ENCODE peak calls at places on chromosomes 3 and 15, in five cellular contexts. U is effector CD4-positive, alpha-beta T cell; M is T-helper 1 cell; Z is activated T-helper 1 cell treated with anti-CD3 and anti-CD28 coated beads, Interleukin-12 subunit alpha, Interleukin-12 subunit beta, Interleukin-2, Interleukin-4 antibody, amounts not matched to agents 30 ng/mL and 10 ng/mL and 1 ng/mL, durations not matched to agents 14 hours and 24 hours and 36 hours; Y is Daoy. H is an unnamed sample.

GRCh38 chr3:125443923-125444322 is 68.8 kb upstream of the ZNF148 start:
- DNase-seq in U (no peak), M (no peak), Z (no peak), Y (no peak), H (no peak)

GRCh38 chr3:122468896-122469533 is 45.7 kb downstream of the KPNA1 start:
- DNase-seq in U (no peak), M (no peak), Z (no peak), Y (no peak), H (no peak)

GRCh38 chr15:82851981-82852511 is 42.6 kb downstream of the WHAMM start:
- DNase-seq in U (no peak), M (no peak), Z (no peak), Y (peak), H (no peak)

GRCh38 chr15:73367624-73368300 is 996 bp downstream of the HCN4 start:
- DNase-seq in U (no peak), M (no peak), Z (no peak), Y (no peak), H (no peak)

GRCh38 chr3:172550347-172550943 is 27.2 kb upstream of the TNFSF10 start:
- DNase-seq in U (peak), M (no peak), Z (peak), Y (peak), H (no peak)

GRCh38 chr3:135752851-135753250 is 212.7 kb upstream of the PPP2R3A start:
- DNase-seq in U (no peak), M (no peak), Z (no peak), Y (no peak), H (no peak)

GRCh38 chr15:95875141-95875643 is 455.3 kb upstream of the NR2F2 start:
- DNase-seq in U (no peak), M (no peak), Z (no peak), Y (peak), H (no peak)

GRCh38 chr3:108940166-108940565 is 13.5 kb downstream of the GUCA1C start:
- DNase-seq in U (no peak), M (no peak), Z (no peak), Y (no peak), H (no peak)

GRCh38 chr15:60590935-60591490 is 112.1 kb upstream of the ICE2 start:
- DNase-seq in U (no peak), M (peak), Z (peak), Y (peak), H (peak)

GRCh38 chr3:36201546-36201945 is 178.8 kb upstream of the STAC start:
- DNase-seq in U (no peak), M (no peak), Z (no peak), Y (no peak), H (no peak)

GRCh38 chr15:35624881-35625280 is 78.9 kb upstream of the DPH6 start:
- DNase-seq in U (no peak), M (no peak), Z (no peak), Y (peak), H (no peak)

GRCh38 chr3:154745122-154745521 is 315.1 kb upstream of the GPR149 start:
- DNase-seq in U (no peak), M (no peak), Z (no peak), Y (no peak), H (no peak)

GRCh38 chr3:146968204-146968651 is 363.1 kb upstream of the PLSCR5 start:
- DNase-seq in U (no peak), M (no peak), Z (no peak), Y (peak), H (no peak)

GRCh38 chr3:100170492-100170891 is 56.2 kb upstream of the FILIP1L start:
- DNase-seq in U (no peak), M (no peak), Z (no peak), Y (no peak), H (no peak)

GRCh38 chr15:94844533-94845390 is 613.4 kb downstream of the MCTP2 start:
- DNase-seq in U (no peak), M (no peak), Z (no peak), Y (peak), H (no peak)

GRCh38 chr3:197465197-197465995 is 90.4 kb downstream of the BDH1 start:
- DNase-seq in U (no peak), M (no peak), Z (no peak), Y (no peak), H (no peak)

GRCh38 chr15:89326316-89326715 is 8.3 kb downstream of the POLG start:
- DNase-seq in U (no peak), M (no peak), Z (no peak), Y (no peak), H (no peak)

GRCh38 chr3:38314767-38315487 is 31.7 kb upstream of the XYLB start:
- DNase-seq in U (no peak), M (no peak), Z (no peak), Y (no peak), H (no peak)

GRCh38 chr15:87939838-87940457 is 316.6 kb downstream of the NTRK3 start:
- DNase-seq in U (no peak), M (no peak), Z (no peak), Y (no peak), H (no peak)

GRCh38 chr3:186979837-186980236 is 49.5 kb downstream of the ST6GAL1 start:
- DNase-seq in U (no peak), M (no peak), Z (no peak), Y (peak), H (no peak)

GRCh38 chr15:36896949-36897348 is 203.4 kb downstream of the MEIS2 start:
- DNase-seq in U (no peak), M (no peak), Z (no peak), Y (no peak), H (no peak)

GRCh38 chr3:136860541-136860940 is 1.5 kb upstream of the NCK1 start:
- DNase-seq in U (no peak), M (no peak), Z (no peak), Y (no peak), H (no peak)

GRCh38 chr3:111733154-111733553 is 125.9 kb upstream of the PHLDB2 start:
- DNase-seq in U (no peak), M (no peak), Z (no peak), Y (no peak), H (no peak)

GRCh38 chr3:51819709-51820406 is 40.8 kb upstream of the IQCF6 start:
- DNase-seq in U (no peak), M (no peak), Z (no peak), Y (peak), H (no peak)

GRCh38 chr3:45966969-45967640 is 23.8 kb downstream of the CXCR6 start:
- DNase-seq in U (no peak), M (no peak), Z (no peak), Y (no peak), H (no peak)

GRCh38 chr3:131388400-131388799 is 6.8 kb downstream of the NUDT16 start:
- DNase-seq in U (no peak), M (no peak), Z (no peak), Y (no peak), H (no peak)

GRCh38 chr3:36786921-36787890 is 22.9 kb upstream of the DCLK3 start:
- DNase-seq in U (no peak), M (no peak), Z (no peak), Y (no peak), H (no peak)

GRCh38 chr3:138948371-138949001 is 1.5 kb downstream of the FOXL2NB start:
- DNase-seq in U (no peak), M (no peak), Z (no peak), Y (peak), H (no peak)

GRCh38 chr15:29316422-29316821 is 46.8 kb upstream of the NSMCE3 start:
- DNase-seq in U (no peak), M (no peak), Z (no peak), Y (no peak), H (no peak)

GRCh38 chr3:97930018-97930417 is 42.2 kb downstream of the RIOX2 start:
- DNase-seq in U (no peak), M (no peak), Z (no peak), Y (no peak), H (no peak)

GRCh38 chr3:74592359-74592758 is 22.1 kb downstream of the CNTN3 start:
- DNase-seq in U (no peak), M (no peak), Z (no peak), Y (no peak), H (no peak)

GRCh38 chr3:160343132-160343531 is 55.9 kb downstream of the IFT80 start:
- DNase-seq in U (no peak), M (no peak), Z (no peak), Y (no peak), H (no peak)

GRCh38 chr15:98865397-98866339 is 141.9 kb downstream of the PGPEP1L start:
- DNase-seq in U (peak), M (peak), Z (peak), Y (peak), H (peak)

GRCh38 chr3:46353090-46353489 is 821 bp upstream of the CCR2 start:
- DNase-seq in U (no peak), M (no peak), Z (no peak), Y (no peak), H (no peak)

GRCh38 chr3:64141476-64141875 is 83.8 kb downstream of the PRICKLE2 start:
- DNase-seq in U (no peak), M (no peak), Z (no peak), Y (no peak), H (no peak)

GRCh38 chr15:90808517-90808939 is 59.9 kb upstream of the FURIN start:
- DNase-seq in U (no peak), M (no peak), Z (no peak), Y (no peak), H (no peak)

GRCh38 chr3:15638193-15638890 is 36.8 kb downstream of the BTD start:
- DNase-seq in U (no peak), M (no peak), Z (no peak), Y (no peak), H (no peak)

H was measured in T-helper 17 cell.